ENCODE peak calls at places on chromosomes 5 and 9, in six cellular contexts. One of them, this sample, is unnamed.

GRCh38 chr9:98316445-98317133 is 61.1 kb upstream of the TBC1D2 start:
- DNase-seq in breast epithelium: no peak
- DNase-seq in A549: no peak
- DNase-seq in transverse colon: no peak
- DNase-seq in tibial nerve: no peak
- DNase-seq in prostate gland: no peak
- DNase-seq in this sample: no peak

GRCh38 chr5:51997908-51998307 is 614.7 kb downstream of the ISL1 start:
- DNase-seq in breast epithelium: no peak
- DNase-seq in A549: no peak
- DNase-seq in transverse colon: no peak
- DNase-seq in tibial nerve: no peak
- DNase-seq in prostate gland: no peak
- DNase-seq in this sample: no peak

GRCh38 chr9:86389648-86390047 is 35.4 kb upstream of the TUT7 start:
- DNase-seq in breast epithelium: no peak
- DNase-seq in A549: no peak
- DNase-seq in transverse colon: no peak
- DNase-seq in tibial nerve: no peak
- DNase-seq in prostate gland: no peak
- DNase-seq in this sample: no peak

GRCh38 chr5:52015760-52016159 is 632.5 kb downstream of the ISL1 start:
- DNase-seq in breast epithelium: no peak
- DNase-seq in A549: no peak
- DNase-seq in transverse colon: no peak
- DNase-seq in tibial nerve: peak; percentile 6
- DNase-seq in prostate gland: no peak
- DNase-seq in this sample: no peak

GRCh38 chr9:87179556-87180340 is 232.4 kb upstream of the GAS1 start:
- DNase-seq in breast epithelium: no peak
- DNase-seq in A549: no peak
- DNase-seq in transverse colon: no peak
- DNase-seq in tibial nerve: no peak
- DNase-seq in prostate gland: no peak
- DNase-seq in this sample: no peak

GRCh38 chr9:101458955-101459631 is 23.5 kb upstream of the ALDOB start:
- DNase-seq in breast epithelium: no peak
- DNase-seq in A549: peak; percentile 81
- DNase-seq in transverse colon: no peak
- DNase-seq in tibial nerve: peak; percentile 24
- DNase-seq in prostate gland: peak; percentile 49
- DNase-seq in this sample: no peak

GRCh38 chr9:124814178-124814535 is 37.2 kb downstream of the OLFML2A start:
- DNase-seq in breast epithelium: no peak
- DNase-seq in A549: no peak
- DNase-seq in transverse colon: no peak
- DNase-seq in tibial nerve: no peak
- DNase-seq in prostate gland: peak; percentile 69
- DNase-seq in this sample: no peak

GRCh38 chr9:73715591-73715990 is 563.9 kb downstream of the ANXA1 start:
- DNase-seq in breast epithelium: no peak
- DNase-seq in A549: no peak
- DNase-seq in transverse colon: no peak
- DNase-seq in tibial nerve: no peak
- DNase-seq in prostate gland: no peak
- DNase-seq in this sample: no peak

GRCh38 chr5:6579535-6579934 is 53.3 kb downstream of the NSUN2 start:
- DNase-seq in breast epithelium: no peak
- DNase-seq in A549: no peak
- DNase-seq in transverse colon: no peak
- DNase-seq in tibial nerve: no peak
- DNase-seq in prostate gland: no peak
- DNase-seq in this sample: peak; percentile 28

GRCh38 chr9:13948037-13948436 is 365.9 kb downstream of the NFIB start:
- DNase-seq in breast epithelium: no peak
- DNase-seq in A549: no peak
- DNase-seq in transverse colon: no peak
- DNase-seq in tibial nerve: no peak
- DNase-seq in prostate gland: no peak
- DNase-seq in this sample: no peak

GRCh38 chr5:134437340-134438267 is 25.9 kb upstream of the CDKN2AIPNL start:
- DNase-seq in breast epithelium: no peak
- DNase-seq in A549: no peak
- DNase-seq in transverse colon: no peak
- DNase-seq in tibial nerve: no peak
- DNase-seq in prostate gland: no peak
- DNase-seq in this sample: no peak

GRCh38 chr5:88944751-88945507 is 61.9 kb upstream of the MEF2C start:
- DNase-seq in breast epithelium: no peak
- DNase-seq in A549: no peak
- DNase-seq in transverse colon: no peak
- DNase-seq in tibial nerve: no peak
- DNase-seq in prostate gland: no peak
- DNase-seq in this sample: no peak

GRCh38 chr9:75039804-75040203 is 11.7 kb upstream of the CARNMT1 start:
- DNase-seq in breast epithelium: no peak
- DNase-seq in A549: no peak
- DNase-seq in transverse colon: no peak
- DNase-seq in tibial nerve: no peak
- DNase-seq in prostate gland: no peak
- DNase-seq in this sample: no peak

GRCh38 chr5:103469288-103470065 is 93.1 kb downstream of the NUDT12 start:
- DNase-seq in breast epithelium: no peak
- DNase-seq in A549: no peak
- DNase-seq in transverse colon: peak; percentile 9
- DNase-seq in tibial nerve: no peak
- DNase-seq in prostate gland: no peak
- DNase-seq in this sample: no peak

DNA sequence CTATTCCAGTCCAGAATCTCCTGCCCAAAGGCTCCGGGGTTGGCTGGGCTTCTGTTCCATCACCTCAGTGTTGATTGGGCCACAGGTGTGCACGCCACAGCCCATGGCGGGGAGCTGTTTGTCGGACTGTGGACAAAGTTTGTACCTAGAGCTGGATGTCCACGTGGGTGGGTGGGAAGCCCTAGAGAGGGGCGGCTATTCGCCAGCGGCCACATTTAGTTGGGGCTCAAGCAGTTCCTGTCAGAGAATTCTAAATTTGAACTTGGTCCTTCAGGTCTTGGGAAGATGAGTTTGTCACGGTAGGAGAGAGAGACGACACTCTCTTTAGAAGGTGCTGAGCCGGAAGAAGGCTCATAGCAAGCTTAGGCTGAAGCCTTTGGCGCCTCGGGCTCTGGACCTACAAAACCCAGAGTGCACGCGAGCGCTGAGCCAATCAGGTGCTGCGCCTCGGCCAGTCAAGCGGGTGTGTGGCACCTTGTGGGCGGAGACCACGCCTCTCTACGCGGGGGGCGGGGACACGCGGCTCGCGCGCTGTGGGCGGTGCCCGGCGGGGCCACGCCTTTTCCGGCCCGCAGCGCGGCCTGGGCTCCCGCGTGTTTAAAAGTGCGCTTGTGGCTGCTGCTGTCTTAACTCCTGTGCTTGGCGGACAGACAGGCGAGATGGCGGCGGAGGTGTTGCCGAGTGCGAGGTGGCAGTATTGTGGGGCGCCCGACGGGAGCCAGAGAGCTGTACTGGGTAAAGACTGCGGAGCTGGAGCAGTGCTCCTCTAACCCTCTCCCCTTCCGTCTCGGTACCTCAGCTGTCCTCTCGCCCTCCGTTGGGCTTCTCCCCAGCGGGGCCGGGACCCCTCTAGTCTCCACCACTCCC is at the start of gene POLR1E:
- DNase-seq in breast epithelium: peak; percentile 95
- DNase-seq in A549: peak; percentile 94
- DNase-seq in transverse colon: peak; percentile 97
- DNase-seq in tibial nerve: peak; percentile 83
- DNase-seq in prostate gland: peak; percentile 96
- DNase-seq in this sample: peak; percentile 96
- TF ChIP-seq POLR2A in breast epithelium: peak; percentile 53
- TF ChIP-seq POLR2A in A549: peak; percentile 87
- TF ChIP-seq POLR2A in transverse colon: peak; percentile 76
- TF ChIP-seq POLR2A in tibial nerve: peak; percentile 80
- TF ChIP-seq POLR2A in prostate gland: peak; percentile 67
- TF ChIP-seq POLR2A in this sample: peak; percentile 27

DNA sequence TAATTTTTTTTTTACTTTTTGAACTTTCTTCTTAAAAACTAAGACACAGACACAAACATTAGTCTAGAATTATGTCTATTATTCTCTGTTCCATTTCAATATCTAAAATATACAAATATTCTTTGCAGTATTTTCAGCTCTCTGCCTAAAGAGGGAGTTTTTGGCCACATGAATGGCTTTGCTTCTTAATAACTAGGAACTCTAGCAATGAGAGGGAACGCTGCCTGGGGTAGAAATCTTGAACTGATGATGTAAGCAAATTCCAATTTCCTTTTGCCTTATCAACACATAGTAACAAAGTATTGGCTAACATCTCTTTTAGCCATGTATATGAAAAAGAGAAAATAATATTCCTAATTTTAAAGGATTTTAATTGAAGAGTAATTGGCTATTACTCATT is 51.9 kb downstream of the SLC25A46 start:
- DNase-seq in breast epithelium: no peak
- DNase-seq in A549: peak; percentile 11
- DNase-seq in transverse colon: no peak
- DNase-seq in tibial nerve: no peak
- DNase-seq in prostate gland: no peak
- DNase-seq in this sample: no peak
- TF ChIP-seq CTCF in breast epithelium: no peak
- TF ChIP-seq CTCF in A549: no peak
- TF ChIP-seq CTCF in transverse colon: no peak
- TF ChIP-seq CTCF in tibial nerve: no peak
- TF ChIP-seq CTCF in prostate gland: no peak
- TF ChIP-seq CTCF in this sample: no peak

DNA sequence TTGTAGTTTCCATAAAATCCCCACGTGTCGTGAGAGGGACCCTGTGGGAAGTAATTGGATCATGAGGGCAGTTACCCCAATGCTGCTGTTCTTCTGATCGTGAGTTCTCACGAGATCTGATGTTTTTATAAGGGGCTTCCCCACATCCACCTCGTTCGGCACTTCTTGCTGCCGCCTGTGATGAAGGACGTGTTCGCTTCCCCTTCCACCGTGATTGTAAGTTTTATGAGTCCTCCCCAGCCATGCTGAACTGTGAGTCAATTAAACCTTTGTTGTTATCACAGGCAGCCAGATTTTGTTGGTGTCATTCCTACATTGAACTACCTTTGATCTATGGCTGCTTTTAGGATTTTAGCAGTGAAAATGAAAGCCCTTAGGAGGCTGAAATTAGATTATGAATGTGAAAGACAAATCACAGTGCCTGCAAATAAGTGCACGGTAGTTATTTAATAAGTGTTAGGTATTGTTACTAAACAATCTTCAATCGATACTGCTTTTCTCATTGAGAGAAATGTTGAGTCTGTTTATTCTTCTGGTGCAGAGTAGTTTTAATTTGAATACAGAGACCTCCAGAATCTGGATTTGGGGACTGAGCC is 68.0 kb upstream of the C6 start:
- DNase-seq in breast epithelium: no peak
- DNase-seq in A549: no peak
- DNase-seq in transverse colon: no peak
- DNase-seq in tibial nerve: no peak
- DNase-seq in prostate gland: no peak
- DNase-seq in this sample: no peak
- TF ChIP-seq POLR2A in breast epithelium: no peak
- TF ChIP-seq POLR2A in A549: no peak
- TF ChIP-seq POLR2A in transverse colon: no peak
- TF ChIP-seq POLR2A in tibial nerve: no peak
- TF ChIP-seq POLR2A in prostate gland: no peak
- TF ChIP-seq POLR2A in this sample: no peak

GRCh38 chr9:68507796-68508145 is 32.9 kb downstream of the TMEM252 start:
- DNase-seq in breast epithelium: no peak
- DNase-seq in A549: no peak
- DNase-seq in transverse colon: no peak
- DNase-seq in tibial nerve: no peak
- DNase-seq in prostate gland: no peak
- DNase-seq in this sample: no peak
- TF ChIP-seq CTCF in breast epithelium: no peak
- TF ChIP-seq CTCF in A549: peak; percentile 0
- TF ChIP-seq CTCF in transverse colon: no peak
- TF ChIP-seq CTCF in tibial nerve: no peak
- TF ChIP-seq CTCF in prostate gland: no peak
- TF ChIP-seq CTCF in this sample: no peak

GRCh38 chr5:147856801-147857200 is 21.7 kb upstream of the SCGB3A2 start:
- DNase-seq in breast epithelium: no peak
- DNase-seq in A549: no peak
- DNase-seq in transverse colon: no peak
- DNase-seq in tibial nerve: no peak
- DNase-seq in prostate gland: no peak
- DNase-seq in this sample: no peak
- TF ChIP-seq POLR2A in breast epithelium: no peak
- TF ChIP-seq POLR2A in A549: no peak
- TF ChIP-seq POLR2A in transverse colon: no peak
- TF ChIP-seq POLR2A in tibial nerve: no peak
- TF ChIP-seq POLR2A in prostate gland: no peak
- TF ChIP-seq POLR2A in this sample: no peak

GRCh38 chr5:144680711-144681110 is 510.0 kb downstream of the KCTD16 start:
- DNase-seq in breast epithelium: no peak
- DNase-seq in A549: no peak
- DNase-seq in transverse colon: no peak
- DNase-seq in tibial nerve: no peak
- DNase-seq in prostate gland: no peak
- DNase-seq in this sample: no peak
- TF ChIP-seq CTCF in breast epithelium: no peak
- TF ChIP-seq CTCF in A549: no peak
- TF ChIP-seq CTCF in transverse colon: no peak
- TF ChIP-seq CTCF in tibial nerve: no peak
- TF ChIP-seq CTCF in prostate gland: no peak
- TF ChIP-seq CTCF in this sample: no peak

GRCh38 chr5:112870976-112871375 is 9.9 kb downstream of the SRP19 start:
- DNase-seq in breast epithelium: no peak
- DNase-seq in A549: no peak
- DNase-seq in transverse colon: no peak
- DNase-seq in tibial nerve: no peak
- DNase-seq in prostate gland: no peak
- DNase-seq in this sample: no peak

GRCh38 chr5:112867411-112867810 is 6.3 kb downstream of the SRP19 start:
- DNase-seq in breast epithelium: no peak
- DNase-seq in A549: no peak
- DNase-seq in transverse colon: no peak
- DNase-seq in tibial nerve: no peak
- DNase-seq in prostate gland: no peak
- DNase-seq in this sample: no peak

GRCh38 chr5:112866739-112867138 is 5.7 kb downstream of the SRP19 start:
- DNase-seq in breast epithelium: no peak
- DNase-seq in A549: no peak
- DNase-seq in transverse colon: no peak
- DNase-seq in tibial nerve: no peak
- DNase-seq in prostate gland: no peak
- DNase-seq in this sample: no peak

GRCh38 chr5:112865128-112865527 is 4.0 kb downstream of the SRP19 start:
- DNase-seq in breast epithelium: no peak
- DNase-seq in A549: no peak
- DNase-seq in transverse colon: no peak
- DNase-seq in tibial nerve: no peak
- DNase-seq in prostate gland: no peak
- DNase-seq in this sample: no peak

GRCh38 chr5:112869948-112870347 is 8.9 kb downstream of the SRP19 start:
- DNase-seq in breast epithelium: no peak
- DNase-seq in A549: no peak
- DNase-seq in transverse colon: no peak
- DNase-seq in tibial nerve: no peak
- DNase-seq in prostate gland: no peak
- DNase-seq in this sample: no peak
- TF ChIP-seq POLR2A in breast epithelium: no peak
- TF ChIP-seq POLR2A in A549: no peak
- TF ChIP-seq POLR2A in transverse colon: no peak
- TF ChIP-seq POLR2A in tibial nerve: no peak
- TF ChIP-seq POLR2A in prostate gland: no peak
- TF ChIP-seq POLR2A in this sample: no peak